ENCODE peak calls at places on chromosomes 5 and 9, in eight cellular contexts. U is NT2/D1; L is hepatocyte; E is cardiac muscle cell; M is GM23248; D is heart left ventricle; P is CD4-positive, alpha-beta memory T cell; O is left ventricle myocardium inferior. W is an unnamed sample.

GRCh38 chr5:66642538-66642937 is 46.3 kb downstream of the MAST4 start:
- DNase-seq in U (no peak), L (no peak), E (no peak), M (no peak), D (no peak), P (no peak), O (no peak), W (no peak)

GRCh38 chr9:106974341-106974740 is 111.4 kb downstream of the ZNF462 start:
- DNase-seq in U (no peak), L (no peak), E (no peak), M (no peak), D (no peak), P (no peak), O (no peak), W (no peak)

GRCh38 chr9:127569819-127570401 is 42.2 kb upstream of the STXBP1 start:
- DNase-seq in U (no peak), L (no peak), E (no peak), M (peak; percentile 50), D (no peak), P (peak; percentile 55), O (no peak), W (no peak)

GRCh38 chr9:126516936-126517750 is 96.6 kb upstream of the LMX1B start:
- DNase-seq in U (no peak), L (peak; percentile 79), E (peak; percentile 86), M (peak; percentile 94), D (peak; percentile 83), P (peak; percentile 41), O (peak; percentile 73), W (peak; percentile 82)

GRCh38 chr5:43677241-43677640 is 74.3 kb downstream of the NNT start:
- DNase-seq in U (no peak), L (no peak), E (no peak), M (no peak), D (no peak), P (no peak), O (no peak), W (no peak)

GRCh38 chr5:157215826-157216167 is 35.2 kb downstream of the ITK start:
- DNase-seq in U (no peak), L (no peak), E (no peak), M (no peak), D (no peak), P (no peak), O (no peak), W (no peak)

GRCh38 chr9:76585487-76586459 is 126.8 kb downstream of the GCNT1 start:
- DNase-seq in U (no peak), L (peak; percentile 56), E (no peak), M (no peak), D (no peak), P (no peak), O (no peak), W (no peak)

GRCh38 chr9:653421-653820 is 188.1 kb upstream of the DMRT1 start:
- DNase-seq in U (no peak), L (no peak), E (no peak), M (no peak), D (no peak), P (no peak), O (no peak), W (no peak)

GRCh38 chr5:54831233-54831632 is 154.2 kb downstream of the ESM1 start:
- DNase-seq in U (no peak), L (no peak), E (no peak), M (no peak), D (peak; percentile 62), P (no peak), O (peak; percentile 20), W (no peak)

GRCh38 chr5:142421158-142421617 is 96.4 kb upstream of the SPRY4 start:
- DNase-seq in U (no peak), L (no peak), E (no peak), M (no peak), D (no peak), P (no peak), O (no peak), W (no peak)

GRCh38 chr5:142421625-142422397 is 97.0 kb upstream of the SPRY4 start:
- DNase-seq in U (no peak), L (no peak), E (no peak), M (no peak), D (no peak), P (no peak), O (no peak), W (no peak)

GRCh38 chr5:142420521-142420920 is 95.7 kb upstream of the SPRY4 start:
- DNase-seq in U (no peak), L (no peak), E (no peak), M (no peak), D (no peak), P (no peak), O (no peak), W (no peak)

GRCh38 chr5:142425286-142426065 is 100.7 kb upstream of the SPRY4 start:
- DNase-seq in U (no peak), L (no peak), E (no peak), M (peak; percentile 77), D (no peak), P (no peak), O (no peak), W (no peak)

DNA sequence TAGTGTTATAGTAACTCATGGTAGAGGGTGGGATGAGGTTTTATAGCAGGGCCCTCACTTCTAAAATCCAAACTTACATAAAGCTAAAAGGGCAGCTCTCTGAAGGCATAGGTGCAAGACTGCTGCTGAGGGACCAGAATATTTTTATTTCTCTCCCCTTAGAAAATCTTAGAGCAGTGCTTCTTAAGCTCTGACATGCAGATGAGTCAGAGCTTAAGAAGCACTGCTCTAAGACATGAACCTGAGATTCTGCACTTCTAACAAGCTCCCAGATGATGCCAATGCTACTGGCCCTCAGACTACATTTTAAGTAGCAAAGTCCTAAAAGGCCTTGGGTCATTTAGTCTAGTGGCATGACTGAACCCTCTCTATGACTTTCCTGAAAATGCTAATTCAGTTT is 97.6 kb upstream of the SPRY4 start:
- DNase-seq in U (no peak), L (no peak), E (peak; percentile 43), M (peak; percentile 79), D (no peak), P (no peak), O (no peak), W (no peak)
- H3K4me1 ChIP-seq in U (no peaks in the 10 kb centered on the region), L (peaks cover 9% of the 10 kb centered on the region), E (peaks cover 2% of the 10 kb centered on the region), M (peaks cover 6% of the 10 kb centered on the region), D (peaks cover 36% of the 10 kb centered on the region), P (peaks cover 71% of the 10 kb centered on the region), O (peaks cover 53% of the 10 kb centered on the region), W (peaks cover 6% of the 10 kb centered on the region)

GRCh38 chr5:179162351-179163235 is 102.4 kb downstream of the ZNF354C start:
- DNase-seq in U (no peak), L (no peak), E (no peak), M (no peak), D (no peak), P (no peak), O (no peak), W (peak; percentile 29)
- H3K9me3 ChIP-seq in U (peaks cover 16% of the 10 kb centered on the region), L (no peaks in the 10 kb centered on the region), E (no peaks in the 10 kb centered on the region), M (no peaks in the 10 kb centered on the region), D (no peaks in the 10 kb centered on the region), P (no peaks in the 10 kb centered on the region), O (peaks cover 12% of the 10 kb centered on the region), W (no peaks in the 10 kb centered on the region)

DNA sequence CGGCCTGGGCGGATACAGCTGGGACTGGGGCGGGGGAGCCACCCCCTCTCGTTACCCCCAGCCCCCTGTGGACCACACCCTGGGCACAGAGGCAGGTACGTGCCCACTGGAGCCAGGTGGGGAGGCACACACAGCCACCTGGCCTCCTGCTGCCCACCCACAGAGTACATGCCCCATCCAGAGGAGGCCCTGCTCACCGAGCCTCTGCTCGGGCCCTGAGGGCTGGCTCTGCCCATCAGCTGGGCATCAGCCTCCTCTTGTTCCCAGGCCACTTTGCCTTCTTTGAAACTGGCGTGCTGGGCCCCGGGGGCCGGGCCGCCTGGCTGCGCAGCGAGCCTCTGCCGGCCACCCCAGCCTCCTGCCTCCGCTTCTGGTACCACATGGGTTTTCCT is 6.3 kb downstream of the MAMDC4 start:
- DNase-seq in U (no peak), L (no peak), E (no peak), M (no peak), D (no peak), P (no peak), O (no peak), W (no peak)
- H3K4me1 ChIP-seq in U (peaks cover 33% of the 10 kb centered on the region), L (peaks cover 16% of the 10 kb centered on the region), E (no peaks in the 10 kb centered on the region), M (no peaks in the 10 kb centered on the region), D (peaks cover 10% of the 10 kb centered on the region), P (no peaks in the 10 kb centered on the region), O (peaks cover 28% of the 10 kb centered on the region), W (peaks cover 14% of the 10 kb centered on the region)

GRCh38 chr9:10396641-10397040 is 216.2 kb downstream of the PTPRD start:
- DNase-seq in U (no peak), L (no peak), E (no peak), M (no peak), D (no peak), P (no peak), O (no peak), W (no peak)
- H3K9me3 ChIP-seq in U (no peaks in the 10 kb centered on the region), L (no peaks in the 10 kb centered on the region), E (no peaks in the 10 kb centered on the region), M (no peaks in the 10 kb centered on the region), D (no peaks in the 10 kb centered on the region), P (peaks cover 3% of the 10 kb centered on the region), O (no peaks in the 10 kb centered on the region), W (no peaks in the 10 kb centered on the region)

GRCh38 chr5:10455273-10455670 is 13.6 kb downstream of the ROPN1L start:
- DNase-seq in U (no peak), L (no peak), E (no peak), M (no peak), D (no peak), P (no peak), O (peak; percentile 34), W (no peak)

GRCh38 chr5:10454591-10455272 is 13.1 kb downstream of the ROPN1L start:
- DNase-seq in U (no peak), L (no peak), E (peak; percentile 39), M (peak; percentile 91), D (no peak), P (no peak), O (no peak), W (no peak)

GRCh38 chr5:10452768-10453331 is 11.2 kb downstream of the ROPN1L start:
- DNase-seq in U (peak; percentile 57), L (peak; percentile 77), E (peak; percentile 92), M (peak; percentile 91), D (no peak), P (peak; percentile 60), O (no peak), W (no peak)

GRCh38 chr5:10451137-10451824 is 9.6 kb downstream of the ROPN1L start:
- DNase-seq in U (no peak), L (no peak), E (no peak), M (peak; percentile 21), D (no peak), P (no peak), O (no peak), W (no peak)

GRCh38 chr5:10453564-10453963 is 11.9 kb downstream of the ROPN1L start:
- DNase-seq in U (no peak), L (no peak), E (peak; percentile 11), M (peak; percentile 57), D (no peak), P (no peak), O (no peak), W (no peak)
- H3K4me1 ChIP-seq in U (peaks cover 11% of the 10 kb centered on the region), L (no peaks in the 10 kb centered on the region), E (peaks cover 3% of the 10 kb centered on the region), M (peaks cover 51% of the 10 kb centered on the region), D (peaks cover 14% of the 10 kb centered on the region), P (no peaks in the 10 kb centered on the region), O (peaks cover 35% of the 10 kb centered on the region), W (peaks cover 11% of the 10 kb centered on the region)

GRCh38 chr9:102841376-102841775 is 153.8 kb upstream of the CYLC2 start:
- DNase-seq in U (no peak), L (peak; percentile 13), E (no peak), M (no peak), D (no peak), P (no peak), O (no peak), W (no peak)
- H3K9me3 ChIP-seq in U (no peaks in the 10 kb centered on the region), L (no peaks in the 10 kb centered on the region), E (no peaks in the 10 kb centered on the region), M (peaks cover 3% of the 10 kb centered on the region), D (no peaks in the 10 kb centered on the region), P (peaks cover 4% of the 10 kb centered on the region), O (no peaks in the 10 kb centered on the region), W (no peaks in the 10 kb centered on the region)

GRCh38 chr5:59066367-59067163 is 483.7 kb downstream of the RAB3C start:
- DNase-seq in U (no peak), L (no peak), E (peak; percentile 61), M (peak; percentile 97), D (no peak), P (no peak), O (no peak), W (no peak)
- H3K4me1 ChIP-seq in U (no peaks in the 10 kb centered on the region), L (no peaks in the 10 kb centered on the region), E (no peaks in the 10 kb centered on the region), M (peaks cover 63% of the 10 kb centered on the region), D (peaks cover 2% of the 10 kb centered on the region), P (no peaks in the 10 kb centered on the region), O (peaks cover 25% of the 10 kb centered on the region), W (peaks cover 5% of the 10 kb centered on the region)